ENCODE peak calls at places on chromosomes 3 and 15, in four cellular contexts. One of them, this sample, is unnamed.

GRCh38 chr15:22257047-22257667 is 176.8 kb downstream of the OR4M2 start:
- DNase-seq in prostate gland: no peak
- DNase-seq in AML-193: no peak
- DNase-seq in HepG2: no peak
- DNase-seq in this sample: no peak

GRCh38 chr3:58296269-58296668 is 9.8 kb upstream of the RPP14 start:
- DNase-seq in AML-193: no peak
- DNase-seq in HepG2: no peak
- DNase-seq in prostate gland: no peak
- DNase-seq in this sample: no peak

GRCh38 chr3:197478746-197479668 is 76.8 kb downstream of the BDH1 start:
- DNase-seq in AML-193: no peak
- DNase-seq in HepG2: no peak
- DNase-seq in prostate gland: no peak
- DNase-seq in this sample: no peak

GRCh38 chr3:173865900-173866498 is 468.5 kb downstream of the NLGN1 start:
- DNase-seq in AML-193: no peak
- DNase-seq in HepG2: no peak
- DNase-seq in prostate gland: no peak
- DNase-seq in this sample: no peak

GRCh38 chr3:112304611-112305010 is 10.6 kb upstream of the SLC9C1 start:
- DNase-seq in HepG2: no peak
- DNase-seq in prostate gland: no peak
- DNase-seq in AML-193: no peak
- DNase-seq in this sample: no peak

GRCh38 chr3:106473576-106474506 is 605.0 kb upstream of the CBLB start:
- DNase-seq in AML-193: no peak
- DNase-seq in HepG2: no peak
- DNase-seq in prostate gland: no peak
- DNase-seq in this sample: no peak

GRCh38 chr3:38136272-38136806 is 588 bp downstream of the ACAA1 start:
- DNase-seq in AML-193: no peak
- DNase-seq in prostate gland: no peak
- DNase-seq in HepG2: no peak
- DNase-seq in this sample: peak

GRCh38 chr3:56086355-56086754 is 381.9 kb downstream of the ERC2 start:
- DNase-seq in prostate gland: no peak
- DNase-seq in AML-193: no peak
- DNase-seq in HepG2: no peak
- DNase-seq in this sample: no peak